ENCODE peak calls at places on chromosomes 11 and 22, in five cellular contexts. P, E, S, U and K are unnamed samples.
A peak's percentile ranks its signal among the peaks of the same experiment; 100 is the strongest.

GRCh38 chr22:39243443-39244072 is 1.2 kb downstream of the PDGFB start:
- DNase-seq in P (no peak), E (no peak), S (no peak), U (no peak), K (no peak)

GRCh38 chr11:77619576-77620198 is 17.9 kb downstream of the CLNS1A start:
- DNase-seq in P (no peak), E (no peak), S (no peak), U (no peak), K (peak; percentile 11)

GRCh38 chr11:73205666-73206343 is 12.3 kb upstream of the P2RY2 start:
- DNase-seq in P (no peak), E (no peak), S (no peak), U (peak; percentile 3), K (no peak)

GRCh38 chr11:3882671-3883070 is 27.2 kb downstream of the STIM1 start:
- DNase-seq in P (no peak), E (no peak), S (no peak), U (no peak), K (no peak)

GRCh38 chr11:72807789-72808188 is 6.4 kb upstream of the ATG16L2 start:
- DNase-seq in P (no peak), E (no peak), S (no peak), U (no peak), K (no peak)

GRCh38 chr11:18265949-18266348 is at the start of gene SAA1:
- DNase-seq in P (no peak), E (peak; percentile 88), S (no peak), U (no peak), K (no peak)

GRCh38 chr11:113664069-113664980 is 41.8 kb downstream of the TMPRSS5 start:
- DNase-seq in P (no peak), E (no peak), S (no peak), U (no peak), K (no peak)

GRCh38 chr11:83511646-83512045 is 225.5 kb upstream of the CCDC90B start:
- DNase-seq in P (no peak), E (no peak), S (no peak), U (no peak), K (no peak)

GRCh38 chr11:109247071-109247470 is 174.9 kb upstream of the C11orf87 start:
- DNase-seq in P (no peak), E (no peak), S (no peak), U (no peak), K (no peak)

GRCh38 chr11:2215561-2216399 is 44.2 kb upstream of the TH start:
- DNase-seq in P (peak; percentile 58), E (peak; percentile 2), S (peak; percentile 63), U (no peak), K (no peak)

GRCh38 chr22:43720718-43721117 is 91.4 kb downstream of the EFCAB6 start:
- DNase-seq in P (no peak), E (no peak), S (no peak), U (no peak), K (no peak)

GRCh38 chr11:134655189-134655937 is 243.3 kb upstream of the B3GAT1 start:
- DNase-seq in P (peak; percentile 38), E (peak; percentile 9), S (peak; percentile 59), U (peak; percentile 30), K (no peak)

GRCh38 chr11:80898910-80899309 is 1458.1 kb upstream of the TENM4 start:
- DNase-seq in P (no peak), E (no peak), S (no peak), U (no peak), K (no peak)

GRCh38 chr11:81916459-81916858 is 817.2 kb downstream of the FAM181B start:
- DNase-seq in P (no peak), E (no peak), S (no peak), U (no peak), K (no peak)

GRCh38 chr22:40203568-40203967 is 25.8 kb downstream of the TNRC6B start:
- DNase-seq in P (no peak), E (no peak), S (no peak), U (no peak), K (no peak)

GRCh38 chr11:111532365-111532709 is 8.2 kb upstream of the LAYN start:
- DNase-seq in P (no peak), E (no peak), S (no peak), U (no peak), K (no peak)

GRCh38 chr11:111531156-111531555 is 9.4 kb upstream of the LAYN start:
- DNase-seq in P (no peak), E (no peak), S (no peak), U (no peak), K (no peak)

GRCh38 chr11:111528557-111528956 is 12.0 kb upstream of the LAYN start:
- DNase-seq in P (no peak), E (no peak), S (no peak), U (no peak), K (no peak)

GRCh38 chr11:111530091-111530490 is 10.4 kb upstream of the LAYN start:
- DNase-seq in P (no peak), E (no peak), S (no peak), U (no peak), K (no peak)

GRCh38 chr11:111531687-111532364 is 8.7 kb upstream of the LAYN start:
- DNase-seq in P (no peak), E (no peak), S (no peak), U (no peak), K (no peak)
- H3K4me3 ChIP-seq in P (no peak overlapping the region), E (no peak overlapping the region), S (no peak overlapping the region), U (no peak overlapping the region), K (no peak overlapping the region)

DNA sequence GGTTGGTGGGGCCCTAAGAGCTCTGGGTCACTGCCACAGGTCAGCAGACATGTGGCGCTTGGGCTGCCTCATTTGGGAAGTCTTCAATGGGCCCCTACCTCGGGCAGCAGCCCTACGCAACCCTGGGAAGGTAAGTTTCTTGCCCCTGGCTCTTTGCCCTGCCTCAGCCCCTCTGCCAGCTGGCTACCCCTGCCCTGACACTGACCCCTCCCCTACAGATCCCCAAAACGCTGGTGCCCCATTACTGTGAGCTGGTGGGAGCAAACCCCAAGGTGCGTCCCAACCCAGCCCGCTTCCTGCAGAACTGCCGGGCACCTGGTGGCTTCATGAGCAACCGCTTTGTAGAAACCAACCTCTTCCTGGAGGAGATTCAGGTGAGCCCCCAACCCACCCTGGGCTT is 1.9 kb downstream of the SCYL1 start:
- DNase-seq in P (no peak), E (no peak), S (peak; percentile 72), U (peak; percentile 42), K (no peak)
- H3K4me1 ChIP-seq in P (peaks cover 29% of the 10 kb centered on the region), E (peaks cover 5% of the 10 kb centered on the region), S (peaks cover 84% of the 10 kb centered on the region), U (peaks cover 27% of the 10 kb centered on the region), K (peaks cover 7% of the 10 kb centered on the region)

GRCh38 chr11:26958650-26959049 is 35.3 kb upstream of the FIBIN start:
- DNase-seq in P (no peak), E (no peak), S (no peak), U (no peak), K (no peak)

GRCh38 chr11:26963764-26964163 is 30.1 kb upstream of the FIBIN start:
- DNase-seq in P (no peak), E (no peak), S (no peak), U (no peak), K (no peak)

GRCh38 chr11:26964335-26964734 is 29.6 kb upstream of the FIBIN start:
- DNase-seq in P (no peak), E (no peak), S (no peak), U (no peak), K (no peak)

GRCh38 chr11:26958005-26958404 is 35.9 kb upstream of the FIBIN start:
- DNase-seq in P (no peak), E (no peak), S (no peak), U (no peak), K (no peak)

DNA sequence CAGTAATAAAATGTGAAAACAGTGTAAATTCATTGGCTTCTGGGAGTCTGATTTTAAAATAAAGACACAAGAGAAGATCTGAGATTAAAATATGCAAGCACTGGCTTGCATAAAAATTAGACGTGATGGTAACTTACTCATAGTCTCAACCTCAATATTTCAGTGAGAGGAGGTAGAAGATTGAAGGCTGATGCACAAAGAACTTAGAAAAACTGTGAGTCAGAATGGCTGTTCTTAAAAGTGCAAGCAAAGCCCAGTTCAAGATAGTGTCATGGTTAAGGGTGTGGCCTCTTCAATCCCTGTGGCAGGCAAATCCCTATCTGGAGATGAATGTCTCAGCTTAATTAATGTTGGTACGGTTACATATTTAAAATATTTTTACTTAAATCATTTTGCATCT is 33.6 kb upstream of the FIBIN start:
- DNase-seq in P (no peak), E (no peak), S (no peak), U (no peak), K (no peak)
- H3K27ac ChIP-seq in P (no peak overlapping the region), E (no peak overlapping the region), S (no peak overlapping the region), U (no peak overlapping the region), K (no peak overlapping the region)

DNA sequence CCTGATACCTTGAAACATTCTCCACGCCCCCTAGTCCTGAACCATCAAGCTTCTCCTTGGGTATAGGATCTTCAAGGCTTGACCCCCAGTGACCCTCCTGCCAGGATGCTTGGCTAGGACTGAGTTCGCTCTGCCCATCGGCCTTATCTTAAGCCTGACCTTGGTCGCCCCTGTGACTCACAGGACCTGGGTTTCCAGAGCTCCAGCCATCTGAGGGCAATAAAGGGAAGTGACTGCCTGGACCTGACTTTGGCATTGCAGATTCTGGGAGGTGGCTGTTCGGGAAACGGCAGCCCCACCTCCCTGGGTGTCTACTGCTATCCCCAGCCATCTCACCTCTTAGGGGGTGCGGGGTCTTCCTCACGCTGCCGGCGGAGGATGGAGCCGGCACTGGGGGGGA is 15.4 kb downstream of the CARD10 start:
- DNase-seq in P (no peak), E (no peak), S (no peak), U (peak; percentile 79), K (no peak)
- H3K4me3 ChIP-seq in P (no peak overlapping the region), E (no peak overlapping the region), S (no peak overlapping the region), U (no peak overlapping the region), K (no peak overlapping the region)

DNA sequence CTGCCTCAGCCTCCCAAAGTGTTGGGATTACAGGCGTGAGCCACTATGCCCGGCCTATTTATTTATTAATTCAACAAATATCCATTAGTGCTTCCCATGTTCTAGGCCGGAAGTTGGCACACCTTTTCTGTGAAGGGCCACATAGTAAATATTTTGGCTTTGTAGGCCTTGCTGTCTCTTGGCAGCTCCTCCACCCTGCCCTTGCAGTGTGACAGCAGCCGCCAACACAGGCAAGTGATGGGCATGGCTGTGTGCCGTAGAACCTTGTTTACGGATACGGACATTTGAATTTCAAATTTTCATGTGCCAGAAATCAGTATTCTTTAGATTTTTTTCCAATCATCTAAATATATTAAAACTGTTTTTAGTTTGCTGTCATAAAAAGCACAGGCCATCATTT is 139.5 kb downstream of the WNT7B start:
- DNase-seq in P (no peak), E (no peak), S (no peak), U (no peak), K (no peak)
- H3K4me1 ChIP-seq in P (no peaks in the 10 kb centered on the region), E (no peaks in the 10 kb centered on the region), S (peaks cover under 1% of the 10 kb centered on the region), U (no peaks in the 10 kb centered on the region), K (no peaks in the 10 kb centered on the region)